ENCODE peak calls at places on chromosomes 16 and 17, in six cellular contexts. One of them, this sample, is unnamed. For H4K20me1, the result is how much of the 10 kb centered on the place peaks cover.

GRCh38 chr17:72388765-72389473 is 268.1 kb downstream of the SOX9 start:
- DNase-seq in H1: no peak
- DNase-seq in hepatocyte: no peak
- DNase-seq in PC-3: peak
- DNase-seq in GM23248: no peak
- DNase-seq in GM12878: peak
- DNase-seq in this sample: peak

GRCh38 chr17:83173180-83173996 is 94.0 kb downstream of the METRNL start:
- DNase-seq in H1: no peak
- DNase-seq in hepatocyte: peak
- DNase-seq in PC-3: no peak
- DNase-seq in GM23248: no peak
- DNase-seq in GM12878: no peak
- DNase-seq in this sample: no peak

GRCh38 chr17:63589646-63590045 is 11.0 kb upstream of the TACO1 start:
- DNase-seq in H1: no peak
- DNase-seq in hepatocyte: peak
- DNase-seq in PC-3: peak
- DNase-seq in GM23248: no peak
- DNase-seq in GM12878: no peak
- DNase-seq in this sample: no peak

GRCh38 chr16:65828296-65828695 is 538.2 kb upstream of the CDH5 start:
- DNase-seq in H1: no peak
- DNase-seq in hepatocyte: no peak
- DNase-seq in PC-3: no peak
- DNase-seq in GM23248: no peak
- DNase-seq in GM12878: no peak
- DNase-seq in this sample: no peak

GRCh38 chr16:70430667-70431536 is 8.0 kb downstream of the ST3GAL2 start:
- DNase-seq in H1: no peak
- DNase-seq in hepatocyte: peak
- DNase-seq in PC-3: peak
- DNase-seq in GM23248: peak
- DNase-seq in GM12878: peak
- DNase-seq in this sample: no peak

GRCh38 chr16:17083628-17084027 is 387.1 kb downstream of the XYLT1 start:
- DNase-seq in H1: no peak
- DNase-seq in hepatocyte: no peak
- DNase-seq in PC-3: no peak
- DNase-seq in GM23248: no peak
- DNase-seq in GM12878: no peak
- DNase-seq in this sample: no peak

GRCh38 chr17:76659928-76660614 is 16.5 kb upstream of the ST6GALNAC1 start:
- DNase-seq in H1: no peak
- DNase-seq in hepatocyte: no peak
- DNase-seq in PC-3: peak
- DNase-seq in GM23248: peak
- DNase-seq in GM12878: no peak
- DNase-seq in this sample: no peak

GRCh38 chr17:75785016-75785769 is 587 bp downstream of the UNK start:
- DNase-seq in H1: peak
- DNase-seq in hepatocyte: peak
- DNase-seq in PC-3: peak
- DNase-seq in GM23248: peak
- DNase-seq in GM12878: peak
- DNase-seq in this sample: peak

GRCh38 chr16:228151-228855 is 946 bp downstream of the LUC7L start:
- DNase-seq in H1: no peak
- DNase-seq in hepatocyte: peak
- DNase-seq in PC-3: peak
- DNase-seq in GM23248: peak
- DNase-seq in GM12878: no peak
- DNase-seq in this sample: peak

GRCh38 chr17:51085150-51085805 is 35.4 kb downstream of the SPAG9 start:
- DNase-seq in H1: no peak
- DNase-seq in hepatocyte: no peak
- DNase-seq in PC-3: peak
- DNase-seq in GM23248: peak
- DNase-seq in GM12878: no peak
- DNase-seq in this sample: peak

GRCh38 chr16:67206129-67206837 is 7.4 kb downstream of the ELMO3 start:
- DNase-seq in H1: no peak
- DNase-seq in hepatocyte: no peak
- DNase-seq in PC-3: no peak
- DNase-seq in GM23248: no peak
- DNase-seq in GM12878: no peak
- DNase-seq in this sample: no peak

GRCh38 chr16:1553976-1554825 is 20.7 kb downstream of the TMEM204 start:
- DNase-seq in H1: no peak
- DNase-seq in hepatocyte: no peak
- DNase-seq in PC-3: no peak
- DNase-seq in GM23248: no peak
- DNase-seq in GM12878: no peak
- DNase-seq in this sample: no peak

GRCh38 chr17:79788455-79788854 is 8.4 kb downstream of the CBX8 start:
- DNase-seq in H1: no peak
- DNase-seq in hepatocyte: no peak
- DNase-seq in PC-3: no peak
- DNase-seq in GM23248: no peak
- DNase-seq in GM12878: no peak
- DNase-seq in this sample: no peak

GRCh38 chr17:81701288-81702071 is 1.7 kb upstream of the MRPL12 start:
- DNase-seq in H1: no peak
- DNase-seq in hepatocyte: peak
- DNase-seq in PC-3: peak
- DNase-seq in GM23248: peak
- DNase-seq in GM12878: no peak
- DNase-seq in this sample: no peak

GRCh38 chr17:27860971-27861669 is 32.0 kb downstream of the LYRM9 start:
- DNase-seq in H1: no peak
- DNase-seq in hepatocyte: peak
- DNase-seq in PC-3: no peak
- DNase-seq in GM23248: no peak
- DNase-seq in GM12878: no peak
- DNase-seq in this sample: no peak

GRCh38 chr17:32111141-32111771 is 31.0 kb upstream of the RHOT1 start:
- DNase-seq in H1: peak
- DNase-seq in hepatocyte: peak
- DNase-seq in PC-3: peak
- DNase-seq in GM23248: peak
- DNase-seq in GM12878: no peak
- DNase-seq in this sample: peak

GRCh38 chr17:82006468-82007227 is 16.0 kb downstream of the CENPX start:
- DNase-seq in H1: no peak
- DNase-seq in hepatocyte: no peak
- DNase-seq in PC-3: no peak
- DNase-seq in GM23248: peak
- DNase-seq in GM12878: no peak
- DNase-seq in this sample: peak

GRCh38 chr17:76826290-76827138 is 41.7 kb upstream of the MGAT5B start:
- DNase-seq in H1: no peak
- DNase-seq in hepatocyte: no peak
- DNase-seq in PC-3: no peak
- DNase-seq in GM23248: no peak
- DNase-seq in GM12878: no peak
- DNase-seq in this sample: no peak

GRCh38 chr17:14299261-14300093 is 1.4 kb upstream of the HS3ST3B1 start:
- DNase-seq in H1: peak
- DNase-seq in hepatocyte: peak
- DNase-seq in PC-3: no peak
- DNase-seq in GM23248: peak
- DNase-seq in GM12878: no peak
- DNase-seq in this sample: peak
- TF ChIP-seq EZH2 in H1: peak
- TF ChIP-seq EZH2 in hepatocyte: peak
- TF ChIP-seq EZH2 in PC-3: peak
- TF ChIP-seq EZH2 in GM23248: no peak
- TF ChIP-seq EZH2 in GM12878: no peak
- TF ChIP-seq EZH2 in this sample: no peak

GRCh38 chr16:79601092-79601977 is 798 bp upstream of the MAF start:
- DNase-seq in H1: no peak
- DNase-seq in hepatocyte: peak
- DNase-seq in PC-3: no peak
- DNase-seq in GM23248: peak
- DNase-seq in GM12878: no peak
- DNase-seq in this sample: peak

GRCh38 chr16:79602615-79603014 is 2.1 kb upstream of the MAF start:
- DNase-seq in H1: no peak
- DNase-seq in hepatocyte: peak
- DNase-seq in PC-3: no peak
- DNase-seq in GM23248: no peak
- DNase-seq in GM12878: no peak
- DNase-seq in this sample: no peak

GRCh38 chr16:79600636-79601091 is at the start of gene MAF:
- DNase-seq in H1: peak
- DNase-seq in hepatocyte: peak
- DNase-seq in PC-3: peak
- DNase-seq in GM23248: peak
- DNase-seq in GM12878: no peak
- DNase-seq in this sample: peak

GRCh38 chr16:79599837-79600635 is 501 bp downstream of the MAF start:
- DNase-seq in H1: peak
- DNase-seq in hepatocyte: peak
- DNase-seq in PC-3: no peak
- DNase-seq in GM23248: peak
- DNase-seq in GM12878: no peak
- DNase-seq in this sample: peak

GRCh38 chr16:79601978-79602609 is 1.6 kb upstream of the MAF start:
- DNase-seq in H1: peak
- DNase-seq in hepatocyte: peak
- DNase-seq in PC-3: peak
- DNase-seq in GM23248: peak
- DNase-seq in GM12878: peak
- DNase-seq in this sample: peak
- H2AFZ ChIP-seq in H1: no peak
- H2AFZ ChIP-seq in hepatocyte: peak
- H2AFZ ChIP-seq in PC-3: no peak
- H2AFZ ChIP-seq in GM23248: peak
- H2AFZ ChIP-seq in GM12878: no peak
- H2AFZ ChIP-seq in this sample: no peak

GRCh38 chr17:46154151-46154816 is 38.9 kb downstream of the KANSL1 start:
- DNase-seq in H1: no peak
- DNase-seq in hepatocyte: no peak
- DNase-seq in PC-3: peak
- DNase-seq in GM23248: peak
- DNase-seq in GM12878: no peak
- DNase-seq in this sample: peak
- H4K20me1 ChIP-seq in H1: half or more
- H4K20me1 ChIP-seq in hepatocyte: half or more
- H4K20me1 ChIP-seq in PC-3: half or more
- H4K20me1 ChIP-seq in GM23248: half or more
- H4K20me1 ChIP-seq in GM12878: under half
- H4K20me1 ChIP-seq in this sample: under half

GRCh38 chr17:3963214-3964201 is 729 bp downstream of the ATP2A3 start:
- DNase-seq in H1: peak
- DNase-seq in hepatocyte: no peak
- DNase-seq in PC-3: no peak
- DNase-seq in GM23248: no peak
- DNase-seq in GM12878: no peak
- DNase-seq in this sample: no peak
- TF ChIP-seq EZH2 in H1: no peak
- TF ChIP-seq EZH2 in hepatocyte: no peak
- TF ChIP-seq EZH2 in PC-3: no peak
- TF ChIP-seq EZH2 in GM23248: no peak
- TF ChIP-seq EZH2 in GM12878: no peak
- TF ChIP-seq EZH2 in this sample: peak

DNA sequence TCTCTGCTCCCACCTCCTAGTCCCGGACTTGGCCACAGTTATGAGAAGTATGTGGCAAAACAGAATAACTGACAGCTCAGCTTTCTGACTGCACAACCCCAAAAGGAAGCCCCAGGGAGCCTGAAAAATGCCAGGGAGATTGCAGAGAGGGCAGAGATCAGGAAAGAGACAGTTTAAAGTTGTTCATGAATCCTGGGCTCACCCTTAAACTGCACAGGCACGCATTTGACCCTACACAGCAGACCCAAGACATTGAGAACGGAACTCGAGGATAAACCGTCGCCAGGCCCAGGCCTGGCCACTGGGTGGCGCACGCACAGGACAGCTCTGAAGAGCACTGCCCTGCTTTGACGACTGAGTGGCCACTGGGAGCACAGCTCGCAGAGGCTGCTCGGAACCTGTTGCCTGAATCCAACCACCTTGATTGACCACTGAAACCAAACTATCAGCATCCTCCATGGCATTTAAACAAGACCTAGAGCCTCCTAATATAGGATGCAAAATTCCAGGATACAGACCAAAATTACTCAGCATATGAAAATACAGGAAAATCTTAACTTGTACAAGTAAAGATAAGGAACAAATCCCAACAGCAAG is 114.0 kb downstream of the C16orf95 start:
- DNase-seq in H1: peak
- DNase-seq in hepatocyte: peak
- DNase-seq in PC-3: peak
- DNase-seq in GM23248: peak
- DNase-seq in GM12878: no peak
- DNase-seq in this sample: peak
- H2AFZ ChIP-seq in H1: no peak
- H2AFZ ChIP-seq in hepatocyte: no peak
- H2AFZ ChIP-seq in PC-3: peak
- H2AFZ ChIP-seq in GM23248: peak
- H2AFZ ChIP-seq in GM12878: no peak
- H2AFZ ChIP-seq in this sample: no peak

GRCh38 chr16:56769674-56770073 is 39.7 kb downstream of the NUP93 start:
- DNase-seq in H1: no peak
- DNase-seq in hepatocyte: no peak
- DNase-seq in PC-3: no peak
- DNase-seq in GM23248: no peak
- DNase-seq in GM12878: no peak
- DNase-seq in this sample: no peak
- H4K20me1 ChIP-seq in H1: under half
- H4K20me1 ChIP-seq in hepatocyte: under half
- H4K20me1 ChIP-seq in PC-3: under half
- H4K20me1 ChIP-seq in GM23248: under half
- H4K20me1 ChIP-seq in GM12878: under half
- H4K20me1 ChIP-seq in this sample: under half

GRCh38 chr17:8122923-8123694 is 797 bp downstream of the HES7 start:
- DNase-seq in H1: peak
- DNase-seq in hepatocyte: peak
- DNase-seq in PC-3: peak
- DNase-seq in GM23248: peak
- DNase-seq in GM12878: no peak
- DNase-seq in this sample: peak
- TF ChIP-seq EZH2 in H1: peak
- TF ChIP-seq EZH2 in hepatocyte: no peak
- TF ChIP-seq EZH2 in PC-3: no peak
- TF ChIP-seq EZH2 in GM23248: no peak
- TF ChIP-seq EZH2 in GM12878: no peak
- TF ChIP-seq EZH2 in this sample: no peak

DNA sequence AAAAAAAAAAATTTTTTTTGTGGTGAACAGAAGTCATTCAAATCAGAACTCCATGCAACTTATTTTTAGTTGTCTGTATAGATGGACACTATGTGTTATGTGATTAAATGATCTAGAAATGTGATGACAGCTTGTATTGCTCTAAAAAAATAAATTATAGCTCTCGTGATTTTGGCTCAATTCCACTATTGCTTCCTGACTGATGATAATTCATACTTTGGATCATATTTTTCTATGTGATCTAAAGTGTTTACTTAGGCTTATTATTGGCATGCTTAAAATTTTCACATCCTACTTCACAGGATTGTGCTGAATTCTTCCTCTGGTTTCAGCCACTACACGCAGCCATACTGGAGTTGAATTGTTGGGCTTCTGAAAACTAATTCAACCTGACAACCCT is 76.8 kb downstream of the RPGRIP1L start:
- DNase-seq in H1: no peak
- DNase-seq in hepatocyte: no peak
- DNase-seq in PC-3: no peak
- DNase-seq in GM23248: no peak
- DNase-seq in GM12878: no peak
- DNase-seq in this sample: no peak
- H2AFZ ChIP-seq in H1: no peak
- H2AFZ ChIP-seq in hepatocyte: no peak
- H2AFZ ChIP-seq in PC-3: no peak
- H2AFZ ChIP-seq in GM23248: no peak
- H2AFZ ChIP-seq in GM12878: no peak
- H2AFZ ChIP-seq in this sample: no peak

This sample was measured in fibroblast of lung.